ENCODE peak calls at places on chromosomes 2 and 18, in eight cellular contexts. C, D, J, X, L, N, T and A are unnamed samples.

GRCh38 chr18:32771871-32772499 is 838 bp downstream of the KLHL14 start:
- DNase-seq in C (peak), D (no peak), J (no peak), X (no peak), L (no peak), N (no peak), T (no peak), A (no peak)

GRCh38 chr18:7658701-7659100 is 91.6 kb downstream of the PTPRM start:
- DNase-seq in C (no peak), D (no peak), J (no peak), X (no peak), L (no peak), N (no peak), T (no peak), A (no peak)

GRCh38 chr2:230924092-230924469 is 961 bp downstream of the GPR55 start:
- DNase-seq in C (no peak), D (no peak), J (no peak), X (no peak), L (no peak), N (no peak), T (peak), A (no peak)

GRCh38 chr18:2651981-2652380 is 3.5 kb upstream of the SMCHD1 start:
- DNase-seq in C (no peak), D (no peak), J (no peak), X (no peak), L (no peak), N (no peak), T (no peak), A (no peak)

GRCh38 chr18:10006261-10006903 is 92.6 kb downstream of the VAPA start:
- DNase-seq in C (peak), D (no peak), J (peak), X (no peak), L (no peak), N (no peak), T (no peak), A (no peak)

GRCh38 chr2:187155472-187155871 is 292.6 kb downstream of the CALCRL start:
- DNase-seq in C (no peak), D (no peak), J (no peak), X (no peak), L (no peak), N (no peak), T (no peak), A (no peak)

GRCh38 chr2:56981554-56981953 is 797.8 kb downstream of the CCDC85A start:
- DNase-seq in C (no peak), D (no peak), J (no peak), X (peak), L (no peak), N (no peak), T (no peak), A (no peak)

GRCh38 chr18:44818148-44818547 is 137.5 kb downstream of the SETBP1 start:
- DNase-seq in C (no peak), D (no peak), J (no peak), X (no peak), L (no peak), N (no peak), T (no peak), A (no peak)

GRCh38 chr2:188527110-188527509 is 235.4 kb downstream of the GULP1 start:
- DNase-seq in C (peak), D (no peak), J (no peak), X (no peak), L (no peak), N (no peak), T (no peak), A (no peak)

GRCh38 chr2:44786045-44786817 is 155.3 kb upstream of the SIX3 start:
- DNase-seq in C (no peak), D (no peak), J (no peak), X (no peak), L (no peak), N (no peak), T (no peak), A (no peak)

GRCh38 chr18:58288922-58289797 is 245.1 kb downstream of the NEDD4L start:
- DNase-seq in C (no peak), D (no peak), J (peak), X (no peak), L (no peak), N (no peak), T (no peak), A (no peak)

GRCh38 chr2:105454801-105455485 is 56.1 kb upstream of the FHL2 start:
- DNase-seq in C (no peak), D (peak), J (peak), X (peak), L (no peak), N (no peak), T (peak), A (peak)

GRCh38 chr2:309148-309969 is 21.5 kb upstream of the ALKAL2 start:
- DNase-seq in C (peak), D (no peak), J (no peak), X (no peak), L (no peak), N (no peak), T (no peak), A (no peak)

GRCh38 chr2:112714836-112715631 is 5.8 kb upstream of the NT5DC4 start:
- DNase-seq in C (no peak), D (no peak), J (peak), X (no peak), L (no peak), N (no peak), T (peak), A (no peak)

GRCh38 chr2:187169108-187169713 is 278.8 kb downstream of the CALCRL start:
- DNase-seq in C (no peak), D (no peak), J (no peak), X (no peak), L (no peak), N (no peak), T (no peak), A (no peak)

GRCh38 chr2:127106457-127106997 is 427 bp downstream of the BIN1 start:
- DNase-seq in C (peak), D (no peak), J (no peak), X (no peak), L (no peak), N (no peak), T (no peak), A (no peak)

GRCh38 chr2:32277674-32278475 is at the start of gene YIPF4:
- DNase-seq in C (peak), D (peak), J (peak), X (peak), L (peak), N (peak), T (peak), A (peak)

GRCh38 chr18:24600076-24600654 is 139.7 kb downstream of the HRH4 start:
- DNase-seq in C (no peak), D (peak), J (peak), X (peak), L (no peak), N (no peak), T (no peak), A (peak)

GRCh38 chr2:11744631-11745394 is 1.6 kb upstream of the LPIN1 start:
- DNase-seq in C (no peak), D (peak), J (no peak), X (no peak), L (no peak), N (no peak), T (no peak), A (no peak)

GRCh38 chr2:54347622-54348021 is 91.6 kb upstream of the TSPYL6 start:
- DNase-seq in C (no peak), D (no peak), J (no peak), X (no peak), L (no peak), N (no peak), T (no peak), A (no peak)

GRCh38 chr2:47087051-47087450 is 68.1 kb downstream of the STPG4 start:
- DNase-seq in C (peak), D (no peak), J (no peak), X (no peak), L (no peak), N (no peak), T (no peak), A (no peak)

GRCh38 chr18:58870130-58870529 is 5.5 kb downstream of the ZNF532 start:
- DNase-seq in C (no peak), D (no peak), J (no peak), X (no peak), L (no peak), N (no peak), T (no peak), A (no peak)

GRCh38 chr18:42242758-42243157 is 287.7 kb downstream of the PIK3C3 start:
- DNase-seq in C (no peak), D (no peak), J (no peak), X (no peak), L (no peak), N (no peak), T (no peak), A (no peak)

GRCh38 chr2:64090264-64090663 is 54.0 kb downstream of the PELI1 start:
- DNase-seq in C (no peak), D (no peak), J (no peak), X (no peak), L (no peak), N (no peak), T (no peak), A (no peak)

GRCh38 chr2:16102287-16102975 is 162.1 kb downstream of the MYCN start:
- DNase-seq in C (no peak), D (no peak), J (no peak), X (no peak), L (no peak), N (no peak), T (no peak), A (no peak)

GRCh38 chr2:231371430-231372054 is 24.0 kb upstream of the B3GNT7 start:
- DNase-seq in C (no peak), D (no peak), J (no peak), X (no peak), L (no peak), N (no peak), T (peak), A (no peak)

GRCh38 chr18:41906528-41907256 is 48.3 kb upstream of the PIK3C3 start:
- DNase-seq in C (no peak), D (peak), J (peak), X (peak), L (no peak), N (no peak), T (no peak), A (peak)

GRCh38 chr2:54722641-54723299 is 692 bp upstream of the EML6 start:
- DNase-seq in C (no peak), D (no peak), J (peak), X (peak), L (no peak), N (no peak), T (no peak), A (peak)

GRCh38 chr2:238439093-238439849 is 12.5 kb downstream of the ASB1 start:
- DNase-seq in C (no peak), D (peak), J (peak), X (peak), L (peak), N (no peak), T (no peak), A (peak)

GRCh38 chr2:22037274-22037673 is 913.5 kb downstream of the TDRD15 start:
- DNase-seq in C (no peak), D (no peak), J (no peak), X (no peak), L (no peak), N (no peak), T (no peak), A (no peak)

GRCh38 chr18:58268849-58269248 is 224.8 kb downstream of the NEDD4L start:
- DNase-seq in C (no peak), D (peak), J (peak), X (no peak), L (no peak), N (no peak), T (no peak), A (no peak)

GRCh38 chr2:173291412-173291811 is 63.3 kb upstream of the CDCA7 start:
- DNase-seq in C (no peak), D (no peak), J (no peak), X (no peak), L (no peak), N (no peak), T (no peak), A (no peak)

GRCh38 chr2:204571041-204571440 is 25.8 kb downstream of the PARD3B start:
- DNase-seq in C (no peak), D (no peak), J (no peak), X (no peak), L (no peak), N (no peak), T (no peak), A (no peak)

GRCh38 chr2:177395594-177395993 is 3.0 kb downstream of the AGPS start:
- DNase-seq in C (no peak), D (no peak), J (no peak), X (no peak), L (no peak), N (no peak), T (no peak), A (no peak)

GRCh38 chr2:241386519-241386918 is 30.4 kb downstream of the FARP2 start:
- DNase-seq in C (no peak), D (no peak), J (no peak), X (no peak), L (no peak), N (no peak), T (no peak), A (no peak)

GRCh38 chr18:12317664-12318333 is 9.8 kb downstream of the TUBB6 start:
- DNase-seq in C (no peak), D (no peak), J (peak), X (no peak), L (no peak), N (no peak), T (no peak), A (no peak)

GRCh38 chr18:8406486-8407250 is 202.6 kb upstream of the RAB12 start:
- DNase-seq in C (no peak), D (no peak), J (peak), X (no peak), L (no peak), N (no peak), T (no peak), A (no peak)

GRCh38 chr2:160736148-160736547 is 242.5 kb upstream of the RBMS1 start:
- DNase-seq in C (no peak), D (no peak), J (no peak), X (no peak), L (no peak), N (no peak), T (no peak), A (no peak)